ENCODE peak calls at places on chromosomes 11 and 22, in four cellular contexts. V is A549, J is upper lobe of right lung, C is body of pancreas. K is an unnamed sample.

GRCh38 chr11:3191586-3192324 is 26.6 kb upstream of the OSBPL5 start:
- DNase-seq in V (no peak), J (no peak), C (no peak), K (no peak)

GRCh38 chr11:94185387-94186084 is 56.9 kb downstream of the PANX1 start:
- DNase-seq in V (no peak), J (no peak), C (peak), K (no peak)

GRCh38 chr11:68010058-68011041 is at the start of gene ALDH3B1:
- DNase-seq in V (peak), J (peak), C (peak), K (no peak)

GRCh38 chr22:27918351-27919221 is 470 bp downstream of the PITPNB start:
- DNase-seq in V (peak), J (peak), C (peak), K (peak)

GRCh38 chr11:2898366-2899079 is 12.9 kb upstream of the CDKN1C start:
- DNase-seq in V (no peak), J (peak), C (peak), K (no peak)

GRCh38 chr22:29674121-29674520 is 45.7 kb upstream of the CABP7 start:
- DNase-seq in V (no peak), J (no peak), C (no peak), K (no peak)

GRCh38 chr11:75374646-75375045 is 23.2 kb upstream of the ARRB1 start:
- DNase-seq in V (no peak), J (no peak), C (no peak), K (no peak)

GRCh38 chr11:2526808-2527381 is 82.1 kb downstream of the KCNQ1 start:
- DNase-seq in V (no peak), J (peak), C (peak), K (peak)

GRCh38 chr11:112963368-112963955 is 2.2 kb downstream of the NCAM1 start:
- DNase-seq in V (no peak), J (peak), C (no peak), K (no peak)

GRCh38 chr11:112961146-112961668 is at the start of gene NCAM1:
- DNase-seq in V (peak), J (peak), C (peak), K (peak)

GRCh38 chr11:112961751-112962747 is 829 bp downstream of the NCAM1 start:
- DNase-seq in V (no peak), J (peak), C (peak), K (peak)

GRCh38 chr11:112962854-112963367 is 1.7 kb downstream of the NCAM1 start:
- DNase-seq in V (no peak), J (peak), C (peak), K (peak)

DNA sequence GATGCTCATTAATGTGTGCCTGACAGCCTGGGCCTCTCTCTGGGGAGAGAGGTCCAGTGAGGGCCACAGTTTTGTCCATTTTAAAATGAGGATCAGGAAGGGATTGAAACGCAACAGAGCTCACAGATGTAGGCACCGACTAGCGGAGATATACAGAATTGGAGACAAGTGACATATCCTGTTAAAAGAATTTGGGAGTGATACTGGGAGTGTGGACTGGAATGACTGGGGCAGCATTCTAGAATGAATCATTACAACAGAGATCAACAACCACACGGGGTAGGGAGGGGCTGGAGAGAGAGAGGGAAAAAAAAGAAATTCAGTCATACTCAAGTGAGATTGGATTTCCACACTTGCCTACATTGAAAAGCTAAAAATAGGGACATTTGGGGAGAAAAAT is 2.5 kb upstream of the NCAM1 start:
- DNase-seq in V (peak), J (no peak), C (no peak), K (no peak)
- TF ChIP-seq CTCF in V (no peak), J (no peak), C (no peak), K (peak)

DNA sequence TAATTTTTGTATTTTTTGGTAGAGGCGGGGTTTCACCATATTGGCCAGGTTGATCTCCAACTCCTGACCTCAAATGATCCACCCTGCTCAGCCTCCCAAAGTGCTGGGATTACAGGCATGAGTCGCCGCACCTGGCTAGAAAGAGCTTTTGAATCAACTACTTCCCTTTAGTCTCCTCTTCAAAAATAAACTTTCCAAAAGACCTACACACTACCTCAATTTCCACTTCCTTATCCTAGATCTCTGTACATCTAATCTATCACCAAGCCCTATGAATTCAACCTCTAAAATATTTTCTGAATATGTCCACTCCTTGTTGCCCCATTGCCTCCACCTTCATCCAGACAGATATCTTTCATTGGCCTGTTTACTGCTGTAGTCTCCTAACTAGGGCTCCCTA is 13.1 kb upstream of the DDX6 start:
- DNase-seq in V (no peak), J (no peak), C (no peak), K (no peak)
- TF ChIP-seq CTCF in V (no peak), J (no peak), C (no peak), K (no peak)

DNA sequence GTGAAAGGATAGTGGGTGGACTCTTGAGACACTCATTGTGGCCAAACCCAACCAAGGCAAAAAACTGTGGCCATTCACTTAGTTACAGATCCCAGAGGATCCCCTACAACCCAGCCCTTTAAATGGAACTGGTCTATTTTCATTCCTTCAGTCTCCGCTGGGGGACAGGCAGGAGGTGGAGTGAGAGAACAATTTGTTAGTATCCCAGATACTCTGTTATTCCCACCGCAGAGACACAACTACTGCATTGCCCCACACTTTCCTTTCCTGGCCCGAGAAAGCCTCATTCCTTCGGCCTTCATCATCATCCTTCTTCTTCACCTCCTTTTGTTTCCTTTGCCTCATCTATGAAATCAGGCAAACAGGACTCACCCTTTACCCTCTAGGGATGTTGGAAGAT is 191.1 kb downstream of the NTM start:
- DNase-seq in V (no peak), J (no peak), C (no peak), K (no peak)
- TF ChIP-seq CTCF in V (no peak), J (no peak), C (no peak), K (no peak)

GRCh38 chr11:10514210-10514609 is 26.8 kb downstream of the RNF141 start:
- DNase-seq in V (no peak), J (no peak), C (no peak), K (no peak)
- TF ChIP-seq CTCF in V (peak), J (peak), C (peak), K (peak)

DNA sequence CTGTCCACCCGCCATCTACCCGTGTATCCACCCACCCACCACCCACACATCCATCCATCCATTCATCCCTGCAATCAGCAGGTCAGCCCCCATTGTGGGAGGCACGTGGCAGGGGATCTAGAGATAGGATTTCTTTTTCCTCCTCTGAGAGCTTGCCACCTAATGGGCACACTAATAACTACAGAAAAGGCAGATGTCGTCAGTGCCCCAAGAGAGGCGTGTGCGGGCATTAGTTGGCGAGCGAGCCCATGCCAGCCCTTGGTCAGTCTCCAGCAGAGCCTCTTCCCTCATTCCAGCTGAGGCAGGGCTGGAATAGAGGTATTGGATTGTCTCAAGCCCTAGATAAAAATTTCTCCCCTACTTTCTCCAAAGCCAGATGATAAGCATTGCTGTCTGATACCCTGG is 9.7 kb downstream of the USP2 start:
- DNase-seq in V (no peak), J (peak), C (peak), K (no peak)
- TF ChIP-seq CTCF in V (peak), J (no peak), C (no peak), K (no peak)

GRCh38 chr22:46611189-46611588 is 9.0 kb upstream of the GRAMD4 start:
- DNase-seq in V (no peak), J (no peak), C (no peak), K (no peak)
- TF ChIP-seq CTCF in V (no peak), J (no peak), C (no peak), K (no peak)

GRCh38 chr11:6474806-6475500 is 1.2 kb upstream of the TRIM3 start:
- DNase-seq in V (no peak), J (no peak), C (no peak), K (no peak)

GRCh38 chr11:6476571-6476970 is 2.8 kb upstream of the TRIM3 start:
- DNase-seq in V (no peak), J (no peak), C (no peak), K (no peak)

GRCh38 chr11:6473481-6474422 is at the start of gene TRIM3:
- DNase-seq in V (peak), J (peak), C (peak), K (peak)

GRCh38 chr11:6474423-6474792 is 667 bp upstream of the TRIM3 start:
- DNase-seq in V (no peak), J (no peak), C (no peak), K (no peak)

DNA sequence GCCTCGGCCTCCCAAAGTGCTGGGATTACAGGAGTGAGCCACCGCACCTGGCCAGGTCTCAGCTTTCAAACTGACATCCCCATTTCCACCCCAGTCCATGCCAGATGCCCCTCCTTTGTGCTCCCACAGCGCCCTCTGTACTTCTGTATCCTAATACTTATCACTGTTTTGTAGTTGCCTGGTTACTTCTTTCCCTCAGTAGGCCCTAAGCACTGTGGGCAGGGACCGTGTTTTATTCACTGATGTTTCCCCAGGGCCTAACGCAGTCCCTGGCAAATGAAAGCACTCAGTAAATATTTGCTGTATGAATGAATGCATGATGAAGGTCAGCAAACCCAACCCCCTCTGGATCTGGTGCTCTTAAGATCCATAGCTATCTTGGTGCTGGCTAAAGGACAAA is 2.2 kb upstream of the TRIM3 start:
- DNase-seq in V (no peak), J (no peak), C (peak), K (no peak)
- TF ChIP-seq CTCF in V (no peak), J (no peak), C (no peak), K (no peak)

GRCh38 chr11:27398413-27398780 is 35.4 kb upstream of the CCDC34 start:
- DNase-seq in V (no peak), J (no peak), C (no peak), K (no peak)

GRCh38 chr11:27396259-27396839 is 33.3 kb upstream of the CCDC34 start:
- DNase-seq in V (no peak), J (no peak), C (no peak), K (no peak)

GRCh38 chr11:27395556-27396258 is 32.7 kb upstream of the CCDC34 start:
- DNase-seq in V (peak), J (no peak), C (peak), K (no peak)

GRCh38 chr11:27401280-27401679 is 38.3 kb upstream of the CCDC34 start:
- DNase-seq in V (no peak), J (no peak), C (no peak), K (no peak)

DNA sequence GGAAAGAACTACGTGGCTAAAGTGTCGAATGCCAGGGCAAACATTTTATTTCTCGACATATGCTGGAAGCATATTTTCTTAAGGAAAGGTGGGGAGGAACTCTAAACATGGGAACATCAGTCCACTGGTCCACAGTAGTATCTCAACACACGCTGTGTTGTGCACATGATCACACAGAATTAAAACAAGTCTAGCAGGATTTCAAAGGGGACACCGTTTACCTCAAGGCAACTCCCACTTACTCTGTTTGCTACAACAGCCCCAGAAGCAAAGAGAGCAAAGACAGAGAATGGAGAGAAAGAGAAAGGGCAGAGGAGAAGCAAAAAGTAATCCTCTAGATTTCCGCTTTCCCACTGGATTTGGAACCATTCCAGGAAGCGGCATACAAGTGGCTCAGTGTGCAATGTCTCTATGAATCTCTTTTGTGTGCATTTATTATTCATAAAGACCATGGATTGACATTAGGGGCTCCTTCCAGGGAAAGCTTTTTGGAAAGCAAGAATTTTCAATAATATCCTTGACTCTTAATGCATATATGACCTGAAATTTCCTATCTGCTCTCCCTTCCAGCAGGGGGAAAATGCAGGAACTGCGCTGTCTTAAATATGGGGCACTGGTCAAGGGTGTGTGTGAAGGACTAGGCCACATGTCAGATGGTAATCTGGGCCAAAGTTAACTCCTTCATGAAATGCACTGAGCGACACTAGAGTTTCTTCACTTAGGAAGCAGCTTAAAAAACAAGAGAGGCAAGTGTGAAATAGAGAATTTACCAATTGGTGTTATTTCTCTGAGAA is 34.8 kb upstream of the CCDC34 start:
- DNase-seq in V (no peak), J (no peak), C (no peak), K (no peak)
- TF ChIP-seq CTCF in V (no peak), J (no peak), C (no peak), K (no peak)

DNA sequence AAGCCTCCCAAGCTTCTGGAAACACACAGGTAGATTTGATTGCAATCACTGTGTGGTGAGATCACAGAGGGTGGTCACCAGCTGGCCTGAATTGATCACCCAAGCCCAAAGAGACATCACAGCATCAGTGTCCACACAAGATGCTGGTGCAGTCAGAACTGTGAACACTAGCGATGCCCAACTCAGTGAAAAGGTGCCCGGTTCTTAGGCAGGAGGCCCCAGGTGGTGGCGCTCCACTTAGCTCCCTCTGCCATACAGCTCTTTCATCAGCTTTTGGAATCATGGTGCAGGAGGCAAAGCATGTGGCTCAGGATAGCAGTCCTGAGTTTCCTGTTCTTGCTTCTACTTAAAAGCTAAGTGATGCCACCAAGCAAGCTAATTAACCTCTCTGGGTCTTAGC is 11.1 kb downstream of the DGCR2 start:
- DNase-seq in V (no peak), J (peak), C (no peak), K (no peak)
- TF ChIP-seq CTCF in V (no peak), J (no peak), C (no peak), K (no peak)